ENCODE peak calls at places on chromosomes 16 and 17, in seven cellular contexts. N is Peyer's patch, I is aorta, S is AG04450, K is right atrium auricular region, V is IMR-90, E is astrocyte. U is an unnamed sample.
A peak's percentile ranks its signal among the peaks of the same experiment; 100 is the strongest.

GRCh38 chr17:14196337-14196997 is 40.2 kb downstream of the CDRT15 start:
- DNase-seq in N (no peak), I (no peak), S (no peak), K (no peak), V (no peak), E (no peak), U (no peak)

GRCh38 chr17:29007456-29008455 is 1.9 kb upstream of the SEZ6 start:
- DNase-seq in N (no peak), I (no peak), S (no peak), K (no peak), V (peak; percentile 7), E (peak; percentile 33), U (no peak)

GRCh38 chr16:28136751-28137434 is 73.4 kb upstream of the GSG1L start:
- DNase-seq in N (no peak), I (no peak), S (no peak), K (no peak), V (no peak), E (no peak), U (peak; percentile 57)

GRCh38 chr17:67488161-67488560 is 111.1 kb downstream of the PITPNC1 start:
- DNase-seq in N (no peak), I (no peak), S (no peak), K (no peak), V (no peak), E (no peak), U (no peak)

GRCh38 chr16:64445245-64445644 is 676.6 kb downstream of the CDH11 start:
- DNase-seq in N (no peak), I (no peak), S (no peak), K (no peak), V (no peak), E (no peak), U (no peak)

GRCh38 chr16:1472974-1473373 is 1.9 kb downstream of the CLCN7 start:
- DNase-seq in N (no peak), I (no peak), S (no peak), K (no peak), V (no peak), E (no peak), U (no peak)

GRCh38 chr16:19704321-19705130 is 13.5 kb downstream of the KNOP1 start:
- DNase-seq in N (no peak), I (peak; percentile 63), S (peak; percentile 52), K (no peak), V (peak; percentile 77), E (peak; percentile 70), U (no peak)

GRCh38 chr17:79438045-79438444 is 172.8 kb downstream of the RBFOX3 start:
- DNase-seq in N (no peak), I (no peak), S (no peak), K (no peak), V (no peak), E (no peak), U (no peak)

GRCh38 chr17:80855968-80856862 is 135.4 kb upstream of the CHMP6 start:
- DNase-seq in N (no peak), I (peak; percentile 90), S (peak; percentile 96), K (peak; percentile 73), V (peak; percentile 100), E (peak; percentile 99), U (no peak)

GRCh38 chr17:73855933-73856332 is 211.7 kb upstream of the SDK2 start:
- DNase-seq in N (no peak), I (no peak), S (no peak), K (no peak), V (no peak), E (peak; percentile 20), U (no peak)

GRCh38 chr17:19508327-19508867 is 25.3 kb upstream of the SLC47A1 start:
- DNase-seq in N (peak; percentile 55), I (peak; percentile 84), S (no peak), K (no peak), V (no peak), E (no peak), U (peak; percentile 5)

GRCh38 chr16:10600792-10601443 is 20.5 kb upstream of the EMP2 start:
- DNase-seq in N (no peak), I (no peak), S (no peak), K (no peak), V (peak; percentile 38), E (peak; percentile 48), U (no peak)

GRCh38 chr17:38417210-38417951 is 10.9 kb upstream of the ARHGAP23 start:
- DNase-seq in N (no peak), I (no peak), S (no peak), K (no peak), V (no peak), E (no peak), U (no peak)

GRCh38 chr17:38419508-38419981 is 8.7 kb upstream of the ARHGAP23 start:
- DNase-seq in N (no peak), I (no peak), S (no peak), K (no peak), V (no peak), E (no peak), U (no peak)

GRCh38 chr17:38420518-38420917 is 7.7 kb upstream of the ARHGAP23 start:
- DNase-seq in N (no peak), I (no peak), S (no peak), K (no peak), V (no peak), E (no peak), U (no peak)

GRCh38 chr17:38418069-38418692 is 10.1 kb upstream of the ARHGAP23 start:
- DNase-seq in N (no peak), I (no peak), S (no peak), K (no peak), V (no peak), E (no peak), U (no peak)

DNA sequence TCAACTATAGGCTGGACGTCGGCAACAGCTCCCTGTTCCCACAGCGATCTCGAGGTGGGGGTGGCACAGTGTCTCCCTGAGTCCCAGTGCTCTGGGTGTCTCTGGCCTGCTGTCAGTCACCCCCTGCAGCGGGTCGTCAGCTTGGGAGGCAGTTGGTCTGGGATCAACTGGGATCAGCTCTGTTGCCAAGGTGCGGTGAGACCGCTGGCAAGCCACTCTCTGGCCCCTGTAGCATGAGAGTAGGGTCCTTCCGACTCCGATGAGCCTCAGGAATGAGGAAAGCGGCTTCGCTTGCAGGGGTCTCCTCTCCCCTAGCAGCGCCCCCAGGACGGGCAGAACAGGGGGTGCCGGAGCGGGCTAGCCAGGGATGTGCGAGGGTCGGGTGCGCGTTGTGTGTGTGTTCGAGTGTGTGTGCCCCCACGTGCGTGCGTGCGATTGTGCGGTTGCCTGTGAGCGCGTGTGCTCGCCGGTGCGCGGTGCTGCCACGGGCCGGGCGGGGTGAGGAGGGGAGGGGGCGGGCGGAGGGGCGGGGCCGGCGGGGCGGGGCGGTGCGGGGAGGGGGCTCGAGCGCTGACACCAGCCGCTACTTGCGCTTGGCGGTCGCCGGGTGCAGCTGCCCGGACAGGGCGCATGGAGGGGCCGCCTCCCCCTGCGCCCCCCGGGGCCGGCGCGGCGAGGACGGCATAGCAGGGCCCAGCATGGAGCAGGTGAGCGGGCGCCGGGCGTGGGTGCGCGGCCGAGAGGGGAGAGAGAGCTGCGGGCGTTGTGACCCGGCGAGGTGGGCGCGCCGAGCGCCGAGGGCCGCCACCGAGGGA is 9.4 kb upstream of the ARHGAP23 start:
- DNase-seq in N (no peak), I (no peak), S (no peak), K (no peak), V (no peak), E (no peak), U (no peak)
- H3K4me3 ChIP-seq in N (no peak overlapping the region), I (peak overlapping the region; percentile 56), S (peak overlapping the region; percentile 43), K (peak overlapping the region; percentile 56), V (no peak overlapping the region), E (no peak overlapping the region), U (no peak overlapping the region)

DNA sequence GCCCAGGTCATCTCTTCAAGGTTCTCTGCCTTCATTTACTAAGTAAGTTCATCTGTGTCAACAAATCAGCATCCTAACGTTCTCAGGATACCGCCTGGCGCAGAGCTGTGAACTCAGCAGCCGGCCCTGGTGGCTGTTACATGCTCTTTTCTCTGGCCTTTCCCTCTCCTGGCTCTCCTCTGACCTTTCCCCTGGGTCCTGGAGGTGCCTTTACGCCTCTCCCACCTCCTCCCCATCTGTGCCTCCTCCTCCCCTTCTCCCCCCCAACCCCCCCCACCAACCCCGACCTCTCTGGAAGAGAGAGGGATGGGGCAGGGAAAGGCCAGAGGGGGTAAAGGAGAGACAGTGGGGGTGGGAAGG is 19.5 kb downstream of the COTL1 start:
- DNase-seq in N (peak; percentile 52), I (no peak), S (no peak), K (no peak), V (no peak), E (no peak), U (no peak)
- H3K4me3 ChIP-seq in N (no peak overlapping the region), I (no peak overlapping the region), S (no peak overlapping the region), K (no peak overlapping the region), V (no peak overlapping the region), E (no peak overlapping the region), U (no peak overlapping the region)

DNA sequence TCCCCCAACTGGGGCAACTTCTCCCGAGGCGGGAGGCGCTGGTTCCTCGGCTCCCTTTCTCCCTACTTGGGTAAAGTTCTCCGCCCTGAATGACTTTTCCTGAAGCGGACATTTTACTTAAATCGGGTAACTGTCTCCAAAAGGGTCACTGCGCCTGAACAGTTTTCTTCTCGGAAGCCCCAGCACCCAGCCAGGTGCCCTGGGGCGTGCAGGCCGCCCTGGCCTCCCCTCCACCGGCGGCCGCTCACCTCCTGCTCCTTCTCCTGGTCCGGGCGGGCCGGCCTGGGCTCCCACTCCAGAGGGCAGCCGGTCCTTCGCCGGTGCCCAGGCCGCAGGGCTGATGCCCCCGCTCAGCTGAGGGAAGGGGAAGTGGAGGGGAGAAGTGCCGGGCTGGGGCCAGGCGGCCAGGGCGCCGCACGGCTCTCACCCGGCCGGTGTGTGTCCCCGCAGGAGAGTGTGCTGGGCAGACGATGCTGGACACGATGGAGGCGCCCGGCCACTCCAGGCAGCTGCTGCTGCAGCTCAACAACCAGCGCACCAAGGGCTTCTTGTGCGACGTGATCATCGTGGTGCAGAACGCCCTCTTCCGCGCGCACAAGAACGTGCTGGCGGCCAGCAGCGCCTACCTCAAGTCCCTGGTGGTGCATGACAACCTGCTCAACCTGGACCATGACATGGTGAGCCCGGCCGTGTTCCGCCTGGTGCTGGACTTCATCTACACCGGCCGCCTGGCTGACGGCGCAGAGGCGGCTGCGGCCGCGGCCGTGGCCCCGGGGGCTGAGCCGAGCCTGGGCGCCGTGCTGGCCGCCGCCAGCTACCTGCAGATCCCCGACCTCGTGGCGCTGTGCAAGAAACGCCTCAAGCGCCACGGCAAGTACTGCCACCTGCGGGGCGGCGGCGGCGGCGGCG is 1.6 kb downstream of the HIC1 start:
- DNase-seq in N (no peak), I (no peak), S (no peak), K (no peak), V (peak; percentile 64), E (no peak), U (no peak)
- H3K4me3 ChIP-seq in N (peak overlapping the region; percentile 41), I (no peak overlapping the region), S (peak overlapping the region; percentile 72), K (peak overlapping the region; percentile 67), V (peak overlapping the region; percentile 75), E (peak overlapping the region; percentile 78), U (no peak overlapping the region)

GRCh38 chr16:78480588-78480987 is 381.1 kb downstream of the WWOX start:
- DNase-seq in N (no peak), I (no peak), S (no peak), K (no peak), V (no peak), E (no peak), U (no peak)

GRCh38 chr16:78474762-78475161 is 375.3 kb downstream of the WWOX start:
- DNase-seq in N (no peak), I (no peak), S (no peak), K (no peak), V (no peak), E (no peak), U (no peak)

GRCh38 chr16:78479723-78480122 is 380.3 kb downstream of the WWOX start:
- DNase-seq in N (no peak), I (no peak), S (no peak), K (no peak), V (no peak), E (no peak), U (no peak)

GRCh38 chr16:78483124-78483992 is 383.9 kb downstream of the WWOX start:
- DNase-seq in N (no peak), I (no peak), S (no peak), K (no peak), V (no peak), E (no peak), U (no peak)

GRCh38 chr16:78478267-78478821 is 378.9 kb downstream of the WWOX start:
- DNase-seq in N (no peak), I (no peak), S (no peak), K (no peak), V (no peak), E (no peak), U (peak; percentile 29)
- H3K4me3 ChIP-seq in N (no peak overlapping the region), I (no peak overlapping the region), S (no peak overlapping the region), K (no peak overlapping the region), V (no peak overlapping the region), E (no peak overlapping the region), U (no peak overlapping the region)

U was measured in Jurkat, Clone E6-1.